ENCODE peak calls at places on chromosomes 12 and 14, in nine cellular contexts. I is HFF-Myc, N is cardiac muscle cell, S is mesenchymal stem cell, D is pancreas, L is heart left ventricle, T is skeletal muscle cell, Q is lower leg skin, K is GM23338. Z is an unnamed sample.

GRCh38 chr14:100640481-100641273 is 53.5 kb upstream of the BEGAIN start:
- DNase-seq in Q (no peak), D (no peak), T (peak; percentile 41), L (no peak), I (no peak), N (no peak), S (peak; percentile 40), K (no peak), Z (peak; percentile 78)

GRCh38 chr12:93449277-93449676 is 7.5 kb upstream of the UBE2N start:
- DNase-seq in L (no peak), K (no peak), T (no peak), I (no peak), N (no peak), Q (no peak), D (no peak), S (no peak), Z (no peak)

GRCh38 chr14:42277840-42278239 is 671.2 kb downstream of the LRFN5 start:
- DNase-seq in L (no peak), I (no peak), S (no peak), D (no peak), K (no peak), T (no peak), Q (no peak), N (no peak), Z (no peak)

GRCh38 chr12:49187184-49187583 is 1.7 kb downstream of the TUBA1A start:
- DNase-seq in T (no peak), Q (peak; percentile 87), S (peak; percentile 54), L (peak; percentile 69), I (peak; percentile 39), K (no peak), D (no peak), N (no peak), Z (peak; percentile 45)

GRCh38 chr12:102888511-102888910 is 28.5 kb downstream of the PAH start:
- DNase-seq in K (no peak), D (no peak), Q (no peak), L (no peak), S (no peak), I (no peak), T (no peak), N (no peak), Z (no peak)

GRCh38 chr14:105476937-105477658 is 2.5 kb downstream of the CRIP2 start:
- DNase-seq in K (no peak), Q (no peak), I (no peak), T (no peak), D (no peak), L (peak; percentile 82), N (no peak), S (no peak), Z (no peak)

GRCh38 chr12:100826323-100826722 is 31.7 kb downstream of the ANO4 start:
- DNase-seq in Q (no peak), I (peak; percentile 20), L (peak; percentile 8), D (no peak), N (peak; percentile 85), T (peak; percentile 5), S (peak; percentile 64), K (peak; percentile 81), Z (peak; percentile 36)

GRCh38 chr14:76181546-76181945 is 29.8 kb downstream of the GPATCH2L start:
- DNase-seq in T (no peak), I (no peak), S (peak; percentile 16), D (no peak), L (no peak), K (peak; percentile 31), Q (no peak), N (no peak), Z (no peak)

GRCh38 chr12:63400746-63401145 is 249.7 kb upstream of the AVPR1A start:
- DNase-seq in N (no peak), L (no peak), T (peak; percentile 17), S (no peak), I (peak; percentile 50), D (no peak), K (no peak), Q (no peak), Z (peak; percentile 70)

GRCh38 chr12:56155256-56155845 is 2.8 kb upstream of the MYL6 start:
- DNase-seq in Q (no peak), D (no peak), T (no peak), N (no peak), I (no peak), S (no peak), K (no peak), L (no peak), Z (no peak)

DNA sequence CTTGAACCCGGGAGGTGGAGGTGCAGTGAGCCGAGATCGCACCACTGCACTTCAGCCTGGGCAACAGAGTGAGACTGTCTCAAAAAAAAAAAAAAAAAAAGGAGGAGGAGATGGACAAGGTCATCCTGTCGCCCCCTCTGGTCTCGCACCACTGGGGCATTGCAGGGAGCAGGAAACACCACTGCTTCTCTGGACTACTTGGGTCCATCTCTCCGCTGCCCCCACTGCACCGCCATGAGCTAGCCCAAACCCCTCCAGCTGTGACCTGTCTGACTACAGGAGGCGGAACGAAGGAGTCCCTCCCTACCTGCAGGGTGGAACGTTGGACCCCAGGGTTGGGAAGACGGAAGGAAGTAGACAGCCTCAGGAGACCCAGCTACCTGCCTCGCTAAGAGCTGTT is 18.2 kb upstream of the FAM222A start:
- DNase-seq in K (no peak), S (no peak), I (no peak), L (no peak), T (no peak), N (no peak), Q (no peak), D (no peak), Z (no peak)
- H3K4me3 ChIP-seq in K (no peak overlapping the region), S (no peak overlapping the region), I (no peak overlapping the region), L (no peak overlapping the region), T (no peak overlapping the region), N (no peak overlapping the region), Q (no peak overlapping the region), D (no peak overlapping the region), Z (no peak overlapping the region)

DNA sequence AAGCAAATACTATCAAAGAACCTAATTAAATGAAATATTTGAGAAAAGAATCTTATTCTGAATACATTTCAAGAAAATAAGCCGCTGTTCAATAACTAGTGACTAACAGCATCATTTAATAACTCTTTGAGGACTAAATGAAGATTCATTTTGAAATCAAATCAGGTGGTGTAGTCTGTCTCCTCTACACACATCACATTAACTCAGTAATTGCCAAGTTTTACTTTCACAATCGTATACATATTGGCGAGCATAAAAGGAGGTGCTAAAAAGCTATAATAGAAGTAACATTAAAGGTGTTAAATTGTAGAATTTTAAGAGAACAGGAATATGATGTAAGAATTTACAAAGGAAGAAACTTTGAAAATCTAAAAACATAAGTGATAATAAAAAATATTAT is 185.1 kb downstream of the MDGA2 start:
- DNase-seq in D (no peak), I (no peak), T (no peak), L (no peak), S (peak; percentile 14), N (no peak), Q (no peak), K (no peak), Z (no peak)
- H3K4me3 ChIP-seq in D (no peak overlapping the region), I (no peak overlapping the region), T (no peak overlapping the region), L (no peak overlapping the region), S (no peak overlapping the region), N (no peak overlapping the region), Q (no peak overlapping the region), K (no peak overlapping the region), Z (no peak overlapping the region)

GRCh38 chr12:110741795-110742717 is 635 bp downstream of the PPP1CC start:
- DNase-seq in I (no peak), L (peak; percentile 37), K (peak; percentile 40), D (no peak), S (peak; percentile 54), T (no peak), Q (no peak), N (peak; percentile 45), Z (peak; percentile 9)

GRCh38 chr12:110743571-110744093 is 941 bp upstream of the PPP1CC start:
- DNase-seq in L (peak; percentile 37), Q (peak; percentile 89), K (peak; percentile 53), T (no peak), N (no peak), D (peak; percentile 11), S (peak; percentile 64), I (no peak), Z (no peak)

GRCh38 chr12:110744176-110744575 is 1.5 kb upstream of the PPP1CC start:
- DNase-seq in Q (peak; percentile 87), I (no peak), D (peak; percentile 44), S (no peak), T (no peak), N (no peak), L (no peak), K (no peak), Z (peak; percentile 26)

GRCh38 chr12:110741371-110741770 is 1.3 kb downstream of the PPP1CC start:
- DNase-seq in N (no peak), S (peak; percentile 30), L (no peak), Q (no peak), D (no peak), K (no peak), I (no peak), T (no peak), Z (no peak)

DNA sequence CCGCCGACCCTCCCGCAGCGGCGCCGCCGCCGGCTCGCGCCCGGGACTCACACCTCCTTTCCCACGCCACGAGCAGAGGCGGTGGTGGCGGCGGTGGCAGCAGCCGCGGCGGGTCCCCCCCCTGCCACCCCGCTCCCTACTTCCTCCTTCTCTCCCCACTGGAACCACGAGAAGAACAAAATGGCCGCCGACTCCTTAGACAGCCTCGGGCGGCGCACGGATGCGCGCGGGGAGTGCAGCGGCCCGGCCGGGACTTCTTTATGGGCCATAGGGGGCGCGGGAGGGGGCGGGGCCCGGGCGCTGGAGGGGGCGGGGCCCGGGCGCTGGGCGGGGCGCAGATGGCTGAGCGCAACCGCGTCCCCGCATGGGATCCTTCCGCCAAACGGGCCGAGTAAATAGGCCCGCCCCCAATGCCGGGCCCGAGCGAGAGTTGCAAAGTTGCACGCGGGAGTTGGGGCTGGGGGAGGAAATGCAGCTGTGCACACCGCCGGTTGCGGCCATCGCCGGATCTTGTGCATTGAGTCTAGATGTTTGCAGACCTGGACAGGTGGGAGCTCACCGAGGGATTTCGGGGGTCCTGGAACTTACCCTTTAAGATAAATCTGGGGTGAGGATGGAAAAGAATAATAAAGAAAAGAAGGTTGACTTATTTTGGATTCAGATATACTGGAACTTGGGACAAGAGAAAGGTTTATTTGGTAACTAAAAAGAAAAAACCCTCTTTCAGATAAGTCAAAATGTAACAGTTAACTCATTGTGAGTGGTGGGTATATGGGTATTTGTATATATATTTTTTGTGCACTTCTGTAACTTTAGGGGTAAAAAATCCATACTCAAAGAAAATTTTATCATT is at the start of gene PPP1CC:
- DNase-seq in S (peak; percentile 96), T (peak; percentile 68), L (peak; percentile 95), Q (peak; percentile 98), K (peak; percentile 98), I (peak; percentile 62), D (peak; percentile 93), N (peak; percentile 98), Z (peak; percentile 86)
- H3K4me3 ChIP-seq in S (peak within 1 kb of the TSS; percentile 94), T (peak within 1 kb of the TSS; percentile 82), L (peak within 1 kb of the TSS; percentile 84), Q (peak within 1 kb of the TSS; percentile 90), K (peak within 1 kb of the TSS; percentile 99), I (peak within 1 kb of the TSS; percentile 58), D (peak within 1 kb of the TSS; percentile 66), N (peak within 1 kb of the TSS; percentile 96), Z (peak within 1 kb of the TSS; percentile 89)

DNA sequence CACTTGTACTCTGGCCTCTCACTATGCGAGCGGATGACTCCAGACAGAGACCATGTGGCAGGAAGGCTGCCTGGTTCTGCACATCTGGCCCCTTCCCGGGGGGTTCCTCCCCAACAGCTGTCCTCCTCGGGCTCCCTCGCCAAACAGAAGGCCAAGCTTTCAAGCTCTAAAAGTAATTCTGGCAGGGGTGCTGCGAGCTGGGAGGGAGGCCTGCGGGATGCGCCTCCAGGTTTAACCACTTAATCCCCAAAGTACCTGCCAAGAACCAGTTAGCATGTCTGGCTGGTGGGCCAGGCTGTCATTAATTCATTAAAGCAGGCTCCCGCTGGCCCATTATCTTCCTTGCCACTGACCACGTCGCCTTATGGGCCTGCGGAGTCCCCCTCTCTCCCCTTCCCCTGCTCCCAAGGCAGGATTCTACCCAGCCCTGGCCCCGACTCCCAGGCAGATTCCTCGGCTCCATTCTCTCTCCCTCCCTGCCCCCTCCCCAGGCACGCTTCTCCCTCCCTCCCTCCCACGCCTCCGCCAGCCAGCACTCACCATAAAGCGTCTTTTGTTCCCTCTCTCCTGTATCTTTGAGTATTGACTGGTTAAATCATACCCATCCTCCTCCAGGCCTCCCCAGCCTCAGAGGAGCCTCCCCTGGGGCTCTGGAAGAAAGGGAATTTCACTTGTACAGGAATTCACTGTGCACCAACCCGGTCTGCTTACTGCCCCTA is 4.9 kb downstream of the HRK start:
- DNase-seq in K (peak; percentile 71), S (no peak), T (no peak), N (no peak), L (no peak), Q (no peak), I (no peak), D (no peak), Z (no peak)
- H3K4me3 ChIP-seq in K (peak overlapping the region; percentile 57), S (no peak overlapping the region), T (no peak overlapping the region), N (no peak overlapping the region), L (no peak overlapping the region), Q (no peak overlapping the region), I (no peak overlapping the region), D (no peak overlapping the region), Z (no peak overlapping the region)